ENCODE peak calls at places on chromosome 9, in seven cellular contexts. O, E, Z, M, X, T and V are unnamed samples.

GRCh38 chr9:69580582-69580945 is 91.6 kb downstream of the APBA1 start:
- DNase-seq in X (no peak), Z (no peak), O (no peak), M (no peak), E (no peak), T (no peak), V (no peak)

GRCh38 chr9:77839459-77840140 is 191.5 kb upstream of the GNA14 start:
- DNase-seq in M (no peak), E (peak), O (peak), X (no peak), Z (no peak), T (no peak), V (no peak)

GRCh38 chr9:115606851-115607250 is 488.9 kb upstream of the TNC start:
- DNase-seq in Z (no peak), T (no peak), X (no peak), E (peak), O (peak), M (no peak), V (no peak)

GRCh38 chr9:91071185-91071990 is 269.8 kb downstream of the SYK start:
- DNase-seq in X (peak), E (peak), Z (no peak), T (no peak), O (peak), M (no peak), V (no peak)

GRCh38 chr9:131078427-131079366 is 17.6 kb upstream of the AIF1L start:
- DNase-seq in Z (no peak), T (no peak), M (no peak), E (no peak), X (peak), O (no peak), V (no peak)

GRCh38 chr9:38073882-38074281 is 4.9 kb upstream of the SHB start:
- DNase-seq in O (no peak), M (no peak), Z (no peak), T (no peak), X (no peak), E (no peak), V (no peak)

GRCh38 chr9:134169166-134169565 is 4.8 kb upstream of the RNU6ATAC start:
- DNase-seq in M (no peak), X (no peak), E (no peak), O (no peak), Z (no peak), T (no peak), V (no peak)

GRCh38 chr9:36308281-36308680 is 50.0 kb upstream of the GNE start:
- DNase-seq in T (no peak), E (no peak), X (no peak), O (no peak), M (no peak), Z (no peak), V (no peak)

GRCh38 chr9:91789941-91790340 is 160.1 kb downstream of the ROR2 start:
- DNase-seq in M (no peak), O (peak), E (no peak), Z (no peak), X (no peak), T (no peak), V (no peak)

GRCh38 chr9:132694144-132694543 is 23.9 kb downstream of the GTF3C4 start:
- DNase-seq in Z (peak), E (no peak), T (no peak), X (peak), M (no peak), O (peak), V (peak)

GRCh38 chr9:27088981-27089380 is 20.0 kb upstream of the TEK start:
- DNase-seq in Z (no peak), O (peak), X (peak), T (no peak), M (no peak), E (peak), V (no peak)

GRCh38 chr9:13110766-13111400 is 168.6 kb downstream of the MPDZ start:
- DNase-seq in E (no peak), Z (no peak), X (no peak), M (no peak), T (no peak), O (no peak), V (no peak)

GRCh38 chr9:90457386-90458080 is 185.1 kb downstream of the DIRAS2 start:
- DNase-seq in O (no peak), T (no peak), E (no peak), M (no peak), X (peak), Z (no peak), V (no peak)

GRCh38 chr9:115200711-115201505 is 83.0 kb upstream of the TNC start:
- DNase-seq in X (no peak), E (no peak), M (no peak), T (no peak), Z (no peak), O (peak), V (no peak)

GRCh38 chr9:109182550-109182939 is 15.5 kb upstream of the FRRS1L start:
- DNase-seq in X (no peak), M (no peak), O (no peak), Z (no peak), E (no peak), T (no peak), V (no peak)

GRCh38 chr9:76557674-76558073 is 98.7 kb downstream of the GCNT1 start:
- DNase-seq in X (no peak), Z (no peak), T (no peak), M (no peak), O (peak), E (no peak), V (no peak)

GRCh38 chr9:20024159-20024571 is 235.3 kb upstream of the SLC24A2 start:
- DNase-seq in T (no peak), E (peak), X (peak), M (no peak), Z (no peak), O (peak), V (peak)

GRCh38 chr9:111831371-111832108 is 36.8 kb upstream of the SHOC1 start:
- DNase-seq in M (no peak), X (peak), E (no peak), Z (no peak), O (peak), T (no peak), V (no peak)
- H3K23ac ChIP-seq in M (no peak), X (no peak), E (no peak), Z (no peak), O (no peak), T (no peak), V (no peak)

DNA sequence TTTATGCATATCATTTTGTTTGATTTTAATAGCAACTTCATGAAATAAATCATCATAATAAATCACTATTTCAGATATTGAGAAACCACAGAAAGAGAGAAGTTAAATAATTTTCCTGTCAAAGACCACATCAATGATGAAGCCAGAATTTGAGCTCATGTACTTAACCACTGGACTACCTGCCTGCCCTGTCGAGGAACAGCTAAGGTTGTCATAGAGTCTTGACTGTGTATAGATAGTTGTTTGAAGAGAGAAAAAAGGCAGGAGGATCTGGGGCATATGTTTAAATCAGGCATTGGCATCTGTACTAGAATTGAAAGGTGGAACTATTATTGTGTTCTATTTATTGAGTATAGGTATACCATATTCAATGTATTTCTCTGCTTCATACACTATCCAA is 37.1 kb upstream of the CDKN2B start:
- DNase-seq in T (no peak), M (no peak), O (no peak), X (no peak), Z (no peak), E (no peak), V (no peak)
- H2BK5ac ChIP-seq in T (no peak), M (no peak), O (no peak), X (no peak), Z (no peak), E (no peak), V (no peak)

GRCh38 chr9:28938981-28939380 is 1365.7 kb upstream of the C9orf72 start:
- DNase-seq in M (no peak), Z (no peak), T (no peak), E (no peak), X (no peak), O (no peak), V (no peak)
- H3K23ac ChIP-seq in M (no peak), Z (no peak), T (no peak), E (no peak), X (no peak), O (no peak), V (no peak)

GRCh38 chr9:83433841-83434240 is 104.4 kb downstream of the FRMD3 start:
- DNase-seq in M (no peak), O (no peak), T (no peak), E (no peak), Z (no peak), X (no peak), V (no peak)

GRCh38 chr9:83434254-83434653 is 103.9 kb downstream of the FRMD3 start:
- DNase-seq in E (no peak), X (no peak), Z (no peak), T (no peak), O (no peak), M (no peak), V (no peak)

GRCh38 chr9:83432877-83433276 is 105.3 kb downstream of the FRMD3 start:
- DNase-seq in M (no peak), Z (no peak), X (no peak), E (no peak), T (no peak), O (no peak), V (no peak)

GRCh38 chr9:83432104-83432627 is 106.0 kb downstream of the FRMD3 start:
- DNase-seq in Z (peak), E (no peak), M (peak), T (peak), X (peak), O (no peak), V (peak)

DNA sequence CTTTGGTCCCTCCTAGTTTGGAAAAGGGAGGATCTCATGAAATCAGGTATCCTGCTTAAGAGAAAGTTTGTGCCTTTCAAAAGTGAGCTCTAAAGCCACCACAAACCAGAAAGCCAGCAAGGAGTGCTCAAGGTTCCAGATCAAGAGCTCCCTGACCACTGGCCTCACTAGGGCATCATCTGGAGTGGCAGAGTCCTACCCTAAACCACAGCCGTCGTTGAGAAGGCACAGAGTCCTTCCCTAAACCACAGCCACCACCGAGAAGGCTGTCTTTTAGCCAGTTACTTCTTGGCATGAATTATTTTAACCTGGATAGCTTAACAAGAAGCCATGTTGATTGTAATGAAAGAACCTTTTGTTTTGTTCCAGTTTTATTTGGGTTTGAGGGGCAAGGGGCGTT is 102.9 kb downstream of the FRMD3 start:
- DNase-seq in E (no peak), X (no peak), T (no peak), M (no peak), O (no peak), Z (no peak), V (no peak)
- H2BK5ac ChIP-seq in E (no peak), X (no peak), T (no peak), M (no peak), O (no peak), Z (no peak), V (no peak)

DNA sequence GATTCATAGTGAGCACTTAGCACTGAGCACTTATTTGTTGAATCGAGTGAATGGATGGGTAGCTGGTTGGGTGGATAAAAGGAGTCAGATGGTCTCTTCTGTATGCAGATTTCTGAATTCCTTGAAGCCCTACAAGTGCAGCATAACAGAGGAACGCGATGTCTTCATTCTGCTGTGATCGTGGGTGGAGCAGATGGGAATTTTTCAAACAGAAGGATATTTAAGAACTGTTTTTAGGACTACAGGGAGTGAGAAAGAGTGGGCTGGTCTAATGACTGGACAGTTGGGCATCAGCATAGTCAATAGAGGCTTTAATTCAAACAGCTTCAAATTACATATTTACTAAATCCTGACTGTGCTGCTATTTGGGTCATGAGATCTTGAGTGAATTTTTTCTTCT is 253.2 kb downstream of the CEMIP2 start:
- DNase-seq in O (no peak), X (no peak), M (no peak), E (no peak), Z (no peak), T (no peak), V (no peak)
- H3K23ac ChIP-seq in O (no peak), X (no peak), M (no peak), E (no peak), Z (no peak), T (no peak), V (no peak)